ENCODE peak calls at places on chromosomes 11 and 22, in six cellular contexts. N is AG10803; Z is Kasumi-1; B is stimulated activated CD8-positive, alpha-beta memory T cell treated with anti-CD3 and anti-CD28 coated beads, Interleukin-4, amount 100 ng/mL, for 1 hour; E is nephron progenitor cell; O is fibroblast of lung. G is an unnamed sample.

GRCh38 chr22:20065896-20066616 is 14.0 kb upstream of the DGCR8 start:
- DNase-seq in N (no peak), Z (no peak), B (no peak), E (no peak), O (no peak), G (no peak)

GRCh38 chr11:41201156-41201555 is 258.3 kb downstream of the LRRC4C start:
- DNase-seq in N (no peak), Z (peak), B (no peak), E (peak), O (peak), G (no peak)

GRCh38 chr22:32644252-32645100 is 157.0 kb upstream of the TIMP3 start:
- DNase-seq in N (peak), Z (peak), B (no peak), E (no peak), O (peak), G (no peak)

GRCh38 chr22:31857247-31857646 is 87.1 kb upstream of the YWHAH start:
- DNase-seq in N (no peak), Z (no peak), B (no peak), E (peak), O (no peak), G (no peak)

GRCh38 chr11:92826136-92826535 is 143.3 kb upstream of the MTNR1B start:
- DNase-seq in N (peak), Z (no peak), B (no peak), E (no peak), O (peak), G (peak)

GRCh38 chr11:31757245-31757835 is 53.8 kb downstream of the PAX6 start:
- DNase-seq in N (peak), Z (no peak), B (no peak), E (no peak), O (peak), G (no peak)

GRCh38 chr11:35364101-35364780 is 55.1 kb downstream of the SLC1A2 start:
- DNase-seq in N (peak), Z (no peak), B (no peak), E (no peak), O (peak), G (peak)

GRCh38 chr22:24772493-24773220 is 1.9 kb downstream of the PIWIL3 start:
- DNase-seq in N (peak), Z (peak), B (no peak), E (peak), O (peak), G (peak)

GRCh38 chr22:40498454-40499186 is 128.2 kb downstream of the SGSM3 start:
- DNase-seq in N (peak), Z (no peak), B (no peak), E (no peak), O (peak), G (peak)

GRCh38 chr11:102494216-102494615 is 36.3 kb downstream of the MMP7 start:
- DNase-seq in N (peak), Z (no peak), B (no peak), E (no peak), O (peak), G (peak)

GRCh38 chr11:94635072-94635471 is 67.9 kb downstream of the PIWIL4 start:
- DNase-seq in N (no peak), Z (no peak), B (no peak), E (no peak), O (no peak), G (no peak)

GRCh38 chr22:20292673-20293232 is 24.6 kb upstream of the RTN4R start:
- DNase-seq in N (no peak), Z (no peak), B (no peak), E (no peak), O (no peak), G (no peak)

GRCh38 chr11:112744041-112744440 is 217.2 kb upstream of the NCAM1 start:
- DNase-seq in N (no peak), Z (no peak), B (no peak), E (no peak), O (no peak), G (no peak)

GRCh38 chr11:134541951-134542350 is 129.9 kb upstream of the B3GAT1 start:
- DNase-seq in N (no peak), Z (no peak), B (no peak), E (no peak), O (no peak), G (no peak)

GRCh38 chr11:67178878-67179277 is 59.8 kb downstream of the KDM2A start:
- DNase-seq in N (peak), Z (no peak), B (no peak), E (no peak), O (peak), G (peak)

GRCh38 chr11:86798988-86799387 is 1.4 kb upstream of the PRSS23 start:
- DNase-seq in N (peak), Z (no peak), B (no peak), E (no peak), O (peak), G (peak)

GRCh38 chr11:61529537-61530225 is 21.1 kb downstream of the LRRC10B start:
- DNase-seq in N (no peak), Z (no peak), B (no peak), E (no peak), O (no peak), G (no peak)

GRCh38 chr22:33400891-33401290 is 342.7 kb upstream of the SYN3 start:
- DNase-seq in N (no peak), Z (no peak), B (no peak), E (no peak), O (no peak), G (no peak)

GRCh38 chr22:18024276-18024939 is at the start of gene MICAL3:
- DNase-seq in N (peak), Z (peak), B (no peak), E (peak), O (peak), G (peak)

GRCh38 chr11:2521081-2521480 is 76.3 kb downstream of the KCNQ1 start:
- DNase-seq in N (no peak), Z (no peak), B (no peak), E (no peak), O (no peak), G (no peak)